ENCODE peak calls at places on chromosomes 11 and 22, in six cellular contexts. F is stomach, Q is cardiac muscle cell, L is endodermal cell, Y is neural progenitor cell, V is heart left ventricle. P is an unnamed sample.

GRCh38 chr11:114078423-114078822 is 18.9 kb downstream of the ZBTB16 start:
- DNase-seq in F (no peak), Q (no peak), L (peak; percentile 75), Y (peak; percentile 44), V (no peak), P (no peak)

GRCh38 chr22:33569547-33569946 is 350.7 kb downstream of the LARGE1 start:
- DNase-seq in F (no peak), Q (peak; percentile 15), L (peak; percentile 53), Y (no peak), V (no peak), P (no peak)

GRCh38 chr11:40384991-40385390 is 1074.5 kb downstream of the LRRC4C start:
- DNase-seq in F (no peak), Q (no peak), L (no peak), Y (no peak), V (no peak), P (no peak)

GRCh38 chr22:22759889-22760546 is 115.6 kb downstream of the GGTLC2 start:
- DNase-seq in F (no peak), Q (no peak), L (no peak), Y (no peak), V (no peak), P (no peak)

GRCh38 chr22:43999378-43999777 is 24.7 kb upstream of the PARVB start:
- DNase-seq in F (no peak), Q (no peak), L (no peak), Y (no peak), V (no peak), P (no peak)

GRCh38 chr11:70682760-70683159 is 284.4 kb downstream of the CTTN start:
- DNase-seq in F (no peak), Q (no peak), L (no peak), Y (no peak), V (peak; percentile 25), P (no peak)

GRCh38 chr22:37371491-37371890 is 55.8 kb downstream of the ELFN2 start:
- DNase-seq in F (no peak), Q (no peak), L (no peak), Y (no peak), V (no peak), P (no peak)

GRCh38 chr22:27419473-27419872 is 382.1 kb downstream of the MN1 start:
- DNase-seq in F (no peak), Q (no peak), L (no peak), Y (no peak), V (no peak), P (no peak)

GRCh38 chr22:30600925-30601324 is 6.0 kb upstream of the TCN2 start:
- DNase-seq in F (no peak), Q (no peak), L (no peak), Y (no peak), V (no peak), P (no peak)

DNA sequence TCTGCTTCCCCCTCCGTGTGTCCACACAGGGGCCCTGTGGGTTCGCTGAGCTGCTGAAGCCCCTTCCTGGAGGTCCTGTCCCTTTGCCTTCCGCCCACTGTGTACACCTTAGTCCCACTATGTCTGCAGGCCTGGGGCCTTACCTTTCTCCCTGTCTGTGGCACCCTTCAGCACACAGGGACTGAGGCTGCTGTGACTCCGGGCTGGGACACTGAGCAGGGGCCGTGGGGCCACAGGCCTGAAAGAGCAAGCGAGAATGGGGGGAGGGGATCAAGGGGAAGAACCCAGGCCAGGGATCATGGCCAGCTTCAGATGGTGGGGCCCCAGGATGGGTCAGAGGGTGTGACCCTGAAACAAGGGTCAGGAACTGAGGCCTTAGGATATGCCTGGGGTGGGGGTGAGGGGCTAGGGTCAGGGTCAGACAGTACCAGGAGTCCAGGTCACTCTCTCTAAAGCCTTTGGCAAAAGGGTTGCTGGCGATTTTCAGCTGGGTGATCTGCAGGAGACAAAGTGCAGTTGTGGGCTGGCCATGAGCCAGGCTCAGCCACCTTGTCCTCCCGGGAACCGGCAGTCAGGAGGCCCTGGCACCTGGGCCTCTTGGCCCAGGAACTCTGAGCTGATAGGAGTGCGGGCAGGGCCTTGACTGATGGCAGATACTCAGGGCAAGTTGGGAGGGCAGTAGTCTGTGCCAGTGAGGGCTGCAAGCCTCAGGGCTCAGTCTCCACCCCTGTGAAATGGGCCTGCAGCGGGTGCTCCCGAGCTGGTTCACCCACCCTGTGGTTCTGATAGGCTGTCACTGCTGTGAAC is 2.6 kb upstream of the NUDT8 start:
- DNase-seq in F (peak; percentile 92), Q (no peak), L (peak; percentile 70), Y (no peak), V (peak; percentile 72), P (no peak)
- H3K4me1 ChIP-seq in F (peaks cover 48% of the 10 kb centered on the region), Q (peaks cover 14% of the 10 kb centered on the region), L (peaks cover 8% of the 10 kb centered on the region), Y (peaks cover 8% of the 10 kb centered on the region), V (peaks cover 8% of the 10 kb centered on the region), P (peaks cover 31% of the 10 kb centered on the region)

GRCh38 chr22:41368543-41368817 is 13.3 kb upstream of the TEF start:
- DNase-seq in F (no peak), Q (no peak), L (no peak), Y (no peak), V (no peak), P (no peak)

GRCh38 chr22:41369089-41369745 is 12.5 kb upstream of the TEF start:
- DNase-seq in F (no peak), Q (no peak), L (no peak), Y (no peak), V (no peak), P (no peak)

GRCh38 chr22:41367039-41367679 is 14.6 kb upstream of the TEF start:
- DNase-seq in F (peak; percentile 98), Q (peak; percentile 70), L (peak; percentile 83), Y (peak; percentile 70), V (peak; percentile 98), P (peak; percentile 94)

GRCh38 chr22:41366323-41367014 is 15.3 kb upstream of the TEF start:
- DNase-seq in F (no peak), Q (no peak), L (no peak), Y (no peak), V (no peak), P (peak; percentile 61)

GRCh38 chr22:41367680-41368542 is 13.8 kb upstream of the TEF start:
- DNase-seq in F (peak; percentile 49), Q (no peak), L (no peak), Y (peak; percentile 51), V (no peak), P (peak; percentile 65)
- TF ChIP-seq CTCF in F (peak; percentile 3), Q (no peak), L (no peak), Y (no peak), V (no peak), P (no peak)

GRCh38 chr11:67272327-67273259 is 6.3 kb downstream of the GRK2 start:
- DNase-seq in F (no peak), Q (no peak), L (no peak), Y (no peak), V (peak; percentile 70), P (no peak)

GRCh38 chr11:67274768-67275605 is 8.7 kb downstream of the GRK2 start:
- DNase-seq in F (no peak), Q (no peak), L (no peak), Y (no peak), V (peak; percentile 77), P (no peak)

GRCh38 chr11:67271212-67271547 is 4.9 kb downstream of the GRK2 start:
- DNase-seq in F (no peak), Q (no peak), L (no peak), Y (no peak), V (no peak), P (no peak)

GRCh38 chr11:67271548-67272284 is 5.4 kb downstream of the GRK2 start:
- DNase-seq in F (no peak), Q (no peak), L (no peak), Y (no peak), V (peak; percentile 73), P (no peak)

DNA sequence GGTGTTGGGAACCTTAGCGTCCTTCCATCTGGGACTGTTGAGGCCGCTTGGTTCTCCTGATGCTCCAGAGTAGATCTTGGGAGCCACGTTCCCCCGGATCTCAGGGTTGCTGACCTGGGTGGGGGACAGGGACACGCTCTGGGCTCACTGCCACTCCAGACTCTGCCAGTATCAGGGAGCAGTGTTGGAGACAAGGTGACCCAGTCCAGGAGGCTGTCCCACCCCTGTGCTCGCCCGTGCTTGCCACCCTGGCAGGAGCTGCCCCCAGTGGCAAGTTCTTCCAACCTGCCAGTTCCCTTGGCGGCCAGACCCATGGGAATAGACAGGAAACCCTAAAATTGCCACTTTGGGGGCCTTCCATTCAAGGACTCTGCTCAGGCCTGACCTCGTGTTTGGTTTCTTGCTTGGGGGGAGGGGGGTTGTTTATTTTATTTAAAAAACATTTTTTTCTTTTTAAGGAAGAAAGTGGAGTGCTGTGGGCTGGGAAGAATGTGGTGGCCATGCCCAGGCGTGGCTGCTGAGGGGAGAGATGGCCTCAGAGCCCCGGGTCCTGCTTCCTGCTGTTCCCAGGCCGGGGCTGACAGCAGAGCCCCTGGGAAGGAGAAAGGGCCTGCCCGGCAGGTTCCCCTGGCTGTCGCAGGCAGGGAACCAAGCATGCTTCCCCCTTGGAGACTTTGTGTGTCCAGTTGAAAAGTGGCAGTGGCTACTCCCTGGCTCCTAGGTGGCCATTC is 7.2 kb downstream of the GRK2 start:
- DNase-seq in F (peak; percentile 60), Q (no peak), L (no peak), Y (no peak), V (peak; percentile 70), P (no peak)
- H3K4me3 ChIP-seq in F (no peak overlapping the region), Q (no peak overlapping the region), L (no peak overlapping the region), Y (no peak overlapping the region), V (no peak overlapping the region), P (no peak overlapping the region)

DNA sequence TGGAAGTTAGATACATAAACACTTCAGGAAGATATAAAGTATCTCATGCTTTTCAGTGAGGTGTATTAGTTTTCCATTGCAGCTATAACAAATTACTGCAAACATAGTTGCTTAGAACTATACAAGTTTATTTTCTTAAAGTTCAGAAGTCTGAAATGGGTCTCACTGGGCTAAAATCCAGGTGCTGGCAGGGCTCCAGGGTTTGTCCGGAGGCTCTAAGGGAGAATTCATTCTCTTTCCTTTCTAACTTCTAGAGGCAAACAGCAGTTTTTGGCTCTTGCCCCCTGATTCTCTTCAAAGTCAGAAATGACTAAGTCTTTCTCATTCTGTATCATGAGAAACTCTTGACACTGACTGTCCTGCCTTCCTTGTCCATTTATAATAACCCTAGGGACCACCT is 138.8 kb downstream of the AASDHPPT start:
- DNase-seq in F (no peak), Q (no peak), L (no peak), Y (no peak), V (peak; percentile 66), P (no peak)
- H3K4me1 ChIP-seq in F (no peaks in the 10 kb centered on the region), Q (no peaks in the 10 kb centered on the region), L (no peaks in the 10 kb centered on the region), Y (peaks cover 28% of the 10 kb centered on the region), V (no peaks in the 10 kb centered on the region), P (no peaks in the 10 kb centered on the region)

DNA sequence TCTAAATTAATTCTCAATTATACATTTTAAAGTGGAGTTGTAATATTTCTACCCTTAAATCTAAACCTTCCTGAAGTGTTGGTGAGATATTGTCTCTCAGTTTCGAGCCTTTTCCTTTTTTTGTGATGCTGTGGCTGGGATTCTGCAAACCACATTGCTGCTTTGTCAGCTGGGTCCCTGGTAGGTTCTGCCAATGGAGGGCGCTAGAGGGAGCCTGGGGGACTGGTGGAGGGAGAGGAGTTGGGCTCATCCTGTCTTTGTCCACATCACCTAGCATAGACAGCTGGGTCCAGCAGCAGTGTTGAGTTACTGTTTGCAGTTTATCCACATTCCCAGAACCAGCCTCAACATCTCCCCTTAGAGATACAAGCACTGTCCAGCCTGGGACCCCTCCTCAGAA is 41.0 kb downstream of the TRAF6 start:
- DNase-seq in F (no peak), Q (no peak), L (peak; percentile 95), Y (peak; percentile 55), V (no peak), P (no peak)
- TF ChIP-seq CTCF in F (no peak), Q (peak; percentile 46), L (peak; percentile 83), Y (peak; percentile 62), V (no peak), P (no peak)

DNA sequence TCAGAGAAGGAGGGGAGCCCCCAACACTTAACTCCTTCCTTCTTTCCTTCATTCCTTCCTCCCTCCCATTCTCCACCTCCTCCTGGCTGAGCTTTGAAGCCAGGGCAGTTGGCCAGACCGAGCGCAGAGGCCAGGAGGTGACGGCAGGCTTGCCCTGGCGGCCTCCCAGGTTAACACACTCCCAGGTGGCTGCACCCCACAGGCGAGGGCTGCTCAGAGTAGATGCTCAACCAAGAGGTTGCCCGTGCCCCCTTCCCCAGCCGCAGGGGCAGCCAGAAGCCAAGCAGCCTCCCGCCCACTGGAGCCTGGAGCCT is 6.3 kb upstream of the CDKN1C start:
- DNase-seq in F (peak; percentile 82), Q (no peak), L (no peak), Y (no peak), V (peak; percentile 83), P (no peak)
- H3K4me3 ChIP-seq in F (peak overlapping the region; percentile 44), Q (no peak overlapping the region), L (no peak overlapping the region), Y (no peak overlapping the region), V (peak overlapping the region; percentile 59), P (peak overlapping the region; percentile 53)